ENCODE peak calls at places on chromosomes 13 and 19, in five cellular contexts. One of them, this sample, is unnamed.

GRCh38 chr19:29287061-29287460 is 74.1 kb upstream of the UQCRFS1 start:
- DNase-seq in heart left ventricle: no peak
- DNase-seq in adrenal gland: no peak
- DNase-seq in transverse colon: no peak
- DNase-seq in ovary: no peak
- DNase-seq in this sample: no peak

GRCh38 chr13:28488376-28489005 is 6.4 kb downstream of the FLT1 start:
- DNase-seq in heart left ventricle: no peak
- DNase-seq in adrenal gland: no peak
- DNase-seq in transverse colon: no peak
- DNase-seq in ovary: no peak
- DNase-seq in this sample: no peak

GRCh38 chr13:89486721-89487120 is 1815.5 kb downstream of the SLITRK5 start:
- DNase-seq in heart left ventricle: no peak
- DNase-seq in adrenal gland: no peak
- DNase-seq in transverse colon: no peak
- DNase-seq in ovary: no peak
- DNase-seq in this sample: no peak

GRCh38 chr13:45683701-45684100 is 18.4 kb upstream of the CBY2 start:
- DNase-seq in heart left ventricle: no peak
- DNase-seq in adrenal gland: no peak
- DNase-seq in transverse colon: no peak
- DNase-seq in ovary: no peak
- DNase-seq in this sample: no peak

GRCh38 chr13:47628666-47629065 is 372.4 kb downstream of the SUCLA2 start:
- DNase-seq in heart left ventricle: no peak
- DNase-seq in adrenal gland: no peak
- DNase-seq in transverse colon: no peak
- DNase-seq in ovary: no peak
- DNase-seq in this sample: no peak

GRCh38 chr13:92804346-92804745 is 422.3 kb upstream of the GPC6 start:
- DNase-seq in heart left ventricle: no peak
- DNase-seq in adrenal gland: no peak
- DNase-seq in transverse colon: no peak
- DNase-seq in ovary: no peak
- DNase-seq in this sample: no peak

GRCh38 chr13:46352810-46353209 is 34.2 kb downstream of the RUBCNL start:
- DNase-seq in heart left ventricle: no peak
- DNase-seq in adrenal gland: no peak
- DNase-seq in transverse colon: no peak
- DNase-seq in ovary: no peak
- DNase-seq in this sample: no peak

GRCh38 chr13:83221256-83221655 is 661.0 kb downstream of the SLITRK1 start:
- DNase-seq in heart left ventricle: no peak
- DNase-seq in adrenal gland: no peak
- DNase-seq in transverse colon: no peak
- DNase-seq in ovary: no peak
- DNase-seq in this sample: no peak

GRCh38 chr13:36101157-36101556 is 30.0 kb downstream of the DCLK1 start:
- DNase-seq in heart left ventricle: no peak
- DNase-seq in adrenal gland: no peak
- DNase-seq in transverse colon: no peak
- DNase-seq in ovary: no peak
- DNase-seq in this sample: no peak

GRCh38 chr19:46761418-46761831 is 15.2 kb upstream of the STRN4 start:
- DNase-seq in heart left ventricle: no peak
- DNase-seq in adrenal gland: no peak
- DNase-seq in transverse colon: no peak
- DNase-seq in ovary: no peak
- DNase-seq in this sample: no peak

GRCh38 chr19:51751655-51752054 is at the start of gene FPR1:
- DNase-seq in heart left ventricle: no peak
- DNase-seq in adrenal gland: no peak
- DNase-seq in transverse colon: no peak
- DNase-seq in ovary: no peak
- DNase-seq in this sample: no peak

GRCh38 chr13:88022826-88023225 is 351.7 kb downstream of the SLITRK5 start:
- DNase-seq in heart left ventricle: no peak
- DNase-seq in adrenal gland: no peak
- DNase-seq in transverse colon: no peak
- DNase-seq in ovary: no peak
- DNase-seq in this sample: no peak

GRCh38 chr13:41465215-41465907 is 8.0 kb downstream of the RGCC start:
- DNase-seq in heart left ventricle: peak
- DNase-seq in adrenal gland: no peak
- DNase-seq in transverse colon: peak
- DNase-seq in ovary: no peak
- DNase-seq in this sample: peak

GRCh38 chr13:35496011-35496410 is 19.5 kb upstream of the MAB21L1 start:
- DNase-seq in heart left ventricle: no peak
- DNase-seq in adrenal gland: no peak
- DNase-seq in transverse colon: no peak
- DNase-seq in ovary: no peak
- DNase-seq in this sample: no peak

GRCh38 chr13:97133955-97134354 is 88.2 kb upstream of the MBNL2 start:
- DNase-seq in heart left ventricle: no peak
- DNase-seq in adrenal gland: no peak
- DNase-seq in transverse colon: no peak
- DNase-seq in ovary: no peak
- DNase-seq in this sample: no peak

GRCh38 chr19:55258476-55258827 is 365 bp downstream of the PPP6R1 start:
- DNase-seq in heart left ventricle: no peak
- DNase-seq in adrenal gland: peak
- DNase-seq in transverse colon: no peak
- DNase-seq in ovary: no peak
- DNase-seq in this sample: no peak

GRCh38 chr19:1247747-1248453 is 483 bp upstream of the MIDN start:
- DNase-seq in heart left ventricle: peak
- DNase-seq in adrenal gland: peak
- DNase-seq in transverse colon: peak
- DNase-seq in ovary: peak
- DNase-seq in this sample: peak

GRCh38 chr19:46610413-46610775 is 9.3 kb downstream of the CALM3 start:
- DNase-seq in heart left ventricle: peak
- DNase-seq in adrenal gland: no peak
- DNase-seq in transverse colon: peak
- DNase-seq in ovary: peak
- DNase-seq in this sample: no peak

GRCh38 chr19:41323430-41324125 is 13.6 kb downstream of the CCDC97 start:
- DNase-seq in heart left ventricle: peak
- DNase-seq in adrenal gland: peak
- DNase-seq in transverse colon: peak
- DNase-seq in ovary: peak
- DNase-seq in this sample: no peak

GRCh38 chr13:106680796-106681482 is 113.0 kb upstream of the ARGLU1 start:
- DNase-seq in heart left ventricle: no peak
- DNase-seq in adrenal gland: no peak
- DNase-seq in transverse colon: no peak
- DNase-seq in ovary: no peak
- DNase-seq in this sample: no peak

GRCh38 chr13:42486711-42487198 is 87.2 kb upstream of the TNFSF11 start:
- DNase-seq in heart left ventricle: no peak
- DNase-seq in adrenal gland: no peak
- DNase-seq in transverse colon: no peak
- DNase-seq in ovary: no peak
- DNase-seq in this sample: no peak

GRCh38 chr19:13817018-13817614 is 21.9 kb downstream of the ZSWIM4 start:
- DNase-seq in heart left ventricle: no peak
- DNase-seq in adrenal gland: no peak
- DNase-seq in transverse colon: peak
- DNase-seq in ovary: no peak
- DNase-seq in this sample: no peak

GRCh38 chr13:21657538-21657937 is 13.3 kb upstream of the FGF9 start:
- DNase-seq in heart left ventricle: no peak
- DNase-seq in adrenal gland: no peak
- DNase-seq in transverse colon: no peak
- DNase-seq in ovary: no peak
- DNase-seq in this sample: no peak

GRCh38 chr13:32427852-32428580 is at the start of gene N4BP2L1:
- DNase-seq in heart left ventricle: peak
- DNase-seq in adrenal gland: peak
- DNase-seq in transverse colon: peak
- DNase-seq in ovary: peak
- DNase-seq in this sample: peak

DNA sequence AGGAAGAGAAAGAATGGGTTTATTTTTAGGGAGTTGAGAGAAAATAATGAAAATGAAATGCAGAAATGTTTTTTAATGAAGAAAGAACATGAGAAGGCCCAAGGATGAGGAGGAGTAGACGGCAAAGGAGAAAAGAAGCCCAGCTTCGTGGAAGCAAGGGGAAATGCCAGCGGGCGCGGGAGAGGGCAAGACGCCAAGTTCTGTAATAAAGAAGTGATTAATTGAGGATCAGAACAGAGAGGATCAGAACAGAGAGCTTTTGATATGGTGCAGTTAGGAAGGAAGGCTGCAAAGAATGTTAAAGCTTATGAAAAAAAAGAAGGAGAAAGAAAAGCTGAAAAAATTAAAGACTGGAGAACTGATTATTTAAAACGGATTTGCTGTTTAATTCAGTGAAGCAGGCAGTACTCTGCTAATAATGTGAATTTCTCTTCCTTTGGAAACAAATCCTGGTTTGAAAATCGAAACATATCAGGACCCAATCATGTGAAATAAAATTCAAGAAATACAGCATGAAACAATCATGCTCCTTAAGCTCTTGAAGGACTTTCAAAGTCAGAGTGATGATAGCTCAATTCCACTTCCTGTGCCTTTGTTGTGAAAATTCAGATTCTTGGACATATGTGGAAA is 99.3 kb upstream of the SOX1 start:
- DNase-seq in heart left ventricle: no peak
- DNase-seq in adrenal gland: no peak
- DNase-seq in transverse colon: no peak
- DNase-seq in ovary: no peak
- DNase-seq in this sample: no peak
- TF ChIP-seq POLR2A in heart left ventricle: no peak
- TF ChIP-seq POLR2A in adrenal gland: no peak
- TF ChIP-seq POLR2A in transverse colon: no peak
- TF ChIP-seq POLR2A in ovary: no peak
- TF ChIP-seq POLR2A in this sample: no peak

GRCh38 chr19:35563207-35563829 is at the start of gene ATP4A:
- DNase-seq in heart left ventricle: no peak
- DNase-seq in adrenal gland: no peak
- DNase-seq in transverse colon: no peak
- DNase-seq in ovary: no peak
- DNase-seq in this sample: no peak
- H3K27ac ChIP-seq in heart left ventricle: no peak
- H3K27ac ChIP-seq in adrenal gland: no peak
- H3K27ac ChIP-seq in transverse colon: no peak
- H3K27ac ChIP-seq in ovary: no peak
- H3K27ac ChIP-seq in this sample: no peak

GRCh38 chr13:78618411-78618810 is 15.1 kb upstream of the POU4F1 start:
- DNase-seq in heart left ventricle: no peak
- DNase-seq in adrenal gland: no peak
- DNase-seq in transverse colon: no peak
- DNase-seq in ovary: no peak
- DNase-seq in this sample: no peak

GRCh38 chr13:78625384-78625783 is 22.0 kb upstream of the POU4F1 start:
- DNase-seq in heart left ventricle: no peak
- DNase-seq in adrenal gland: no peak
- DNase-seq in transverse colon: no peak
- DNase-seq in ovary: no peak
- DNase-seq in this sample: no peak

GRCh38 chr13:78623132-78623531 is 19.8 kb upstream of the POU4F1 start:
- DNase-seq in heart left ventricle: no peak
- DNase-seq in adrenal gland: no peak
- DNase-seq in transverse colon: no peak
- DNase-seq in ovary: no peak
- DNase-seq in this sample: no peak

DNA sequence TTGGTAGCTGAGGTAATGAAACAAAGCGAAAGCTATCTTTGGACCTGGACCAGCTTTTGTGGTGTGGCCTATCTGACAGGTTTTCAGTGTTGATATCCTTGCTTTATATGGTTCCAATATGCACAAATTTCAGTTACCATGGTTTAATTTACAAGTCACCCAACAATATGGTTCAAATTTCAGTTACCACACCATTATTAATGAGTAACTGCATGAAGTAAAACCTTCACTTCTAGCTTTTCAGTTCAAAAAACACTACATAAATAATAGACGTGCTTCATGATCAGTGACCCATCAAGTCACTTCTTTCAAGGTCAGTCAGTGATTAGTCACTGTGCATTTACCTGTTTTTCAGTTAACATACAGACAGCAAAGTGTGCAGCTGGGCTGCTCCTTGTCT is 17.7 kb upstream of the POU4F1 start:
- DNase-seq in heart left ventricle: no peak
- DNase-seq in adrenal gland: no peak
- DNase-seq in transverse colon: no peak
- DNase-seq in ovary: no peak
- DNase-seq in this sample: no peak
- TF ChIP-seq CTCF in heart left ventricle: no peak
- TF ChIP-seq CTCF in adrenal gland: no peak
- TF ChIP-seq CTCF in transverse colon: no peak
- TF ChIP-seq CTCF in ovary: no peak
- TF ChIP-seq CTCF in this sample: no peak

GRCh38 chr19:10230155-10230903 is 802 bp downstream of the S1PR2 start:
- DNase-seq in heart left ventricle: peak
- DNase-seq in adrenal gland: peak
- DNase-seq in transverse colon: peak
- DNase-seq in ovary: peak
- DNase-seq in this sample: peak

GRCh38 chr19:10231624-10232228 is 595 bp upstream of the S1PR2 start:
- DNase-seq in heart left ventricle: no peak
- DNase-seq in adrenal gland: no peak
- DNase-seq in transverse colon: no peak
- DNase-seq in ovary: no peak
- DNase-seq in this sample: no peak

GRCh38 chr19:10228925-10229324 is 2.2 kb downstream of the S1PR2 start:
- DNase-seq in heart left ventricle: no peak
- DNase-seq in adrenal gland: no peak
- DNase-seq in transverse colon: no peak
- DNase-seq in ovary: no peak
- DNase-seq in this sample: peak

GRCh38 chr19:10228393-10228792 is 2.7 kb downstream of the S1PR2 start:
- DNase-seq in heart left ventricle: no peak
- DNase-seq in adrenal gland: no peak
- DNase-seq in transverse colon: no peak
- DNase-seq in ovary: no peak
- DNase-seq in this sample: no peak

DNA sequence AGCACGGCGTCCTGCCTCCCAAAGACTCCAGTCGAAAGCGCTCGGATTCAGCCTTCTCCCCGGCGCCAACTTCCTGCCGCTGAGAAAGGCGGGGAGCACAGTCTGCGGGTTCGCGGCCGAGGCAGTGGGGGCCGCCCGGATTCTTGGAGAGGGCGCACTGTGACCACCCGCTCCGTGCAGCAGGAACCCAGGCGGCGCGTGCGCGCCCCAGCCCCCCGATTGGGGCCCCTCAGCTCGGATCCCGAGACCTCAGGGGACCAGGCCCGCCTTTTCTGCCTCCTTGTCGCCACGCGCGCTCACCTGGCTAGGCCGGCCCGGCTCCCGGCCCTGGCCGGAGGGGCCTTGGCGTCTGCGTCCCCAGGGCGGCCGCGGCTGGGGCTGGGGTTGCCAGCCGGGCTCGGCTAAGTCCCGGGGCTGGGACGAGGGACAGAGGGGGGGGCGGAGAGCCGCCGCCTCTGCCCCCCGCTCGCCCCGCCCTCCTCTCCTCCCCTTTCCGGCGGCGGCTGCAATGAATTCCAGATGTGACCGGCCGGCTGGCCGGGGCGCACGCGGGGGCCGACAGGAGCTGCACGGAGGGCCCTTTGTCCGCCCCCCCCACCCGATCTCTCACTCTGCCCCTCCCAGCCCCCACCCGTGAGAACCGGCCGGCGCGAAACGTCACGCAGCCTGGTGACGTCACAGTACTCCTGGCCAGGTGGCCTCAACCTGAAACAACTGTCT is at the start of gene S1PR2:
- DNase-seq in heart left ventricle: peak
- DNase-seq in adrenal gland: peak
- DNase-seq in transverse colon: peak
- DNase-seq in ovary: peak
- DNase-seq in this sample: peak
- TF ChIP-seq POLR2A in heart left ventricle: peak
- TF ChIP-seq POLR2A in adrenal gland: peak
- TF ChIP-seq POLR2A in transverse colon: peak
- TF ChIP-seq POLR2A in ovary: peak
- TF ChIP-seq POLR2A in this sample: peak